ENCODE peak calls at places on chromosomes 11 and 22, in four cellular contexts. One of them, this sample, is unnamed.

GRCh38 chr11:102473543-102473942 is 21.0 kb upstream of the TMEM123 start:
- DNase-seq in IMR-90: no peak
- DNase-seq in H1: no peak
- DNase-seq in H9: no peak
- DNase-seq in this sample: no peak

GRCh38 chr22:40572976-40573375 is 63.5 kb downstream of the MRTFA start:
- DNase-seq in IMR-90: no peak
- DNase-seq in H1: no peak
- DNase-seq in H9: no peak
- DNase-seq in this sample: no peak

GRCh38 chr11:85619497-85619896 is 7.6 kb downstream of the DLG2 start:
- DNase-seq in IMR-90: no peak
- DNase-seq in H1: no peak
- DNase-seq in H9: no peak
- DNase-seq in this sample: no peak

GRCh38 chr11:120610101-120610500 is 98.6 kb downstream of the GRIK4 start:
- DNase-seq in IMR-90: no peak
- DNase-seq in H1: no peak
- DNase-seq in H9: no peak
- DNase-seq in this sample: no peak

GRCh38 chr11:133403900-133404299 is 128.4 kb downstream of the OPCML start:
- DNase-seq in IMR-90: no peak
- DNase-seq in H1: peak; percentile 60
- DNase-seq in H9: peak; percentile 48
- DNase-seq in this sample: peak; percentile 62

GRCh38 chr22:37053310-37054077 is 2.0 kb downstream of the KCTD17 start:
- DNase-seq in IMR-90: no peak
- DNase-seq in H1: no peak
- DNase-seq in H9: no peak
- DNase-seq in this sample: no peak

GRCh38 chr22:41995211-41995610 is 3.4 kb upstream of the WBP2NL start:
- DNase-seq in IMR-90: no peak
- DNase-seq in H1: no peak
- DNase-seq in H9: no peak
- DNase-seq in this sample: no peak

GRCh38 chr11:133533205-133533604 is 904 bp upstream of the OPCML start:
- DNase-seq in IMR-90: no peak
- DNase-seq in H1: no peak
- DNase-seq in H9: no peak
- DNase-seq in this sample: no peak

GRCh38 chr11:33772300-33772699 is 2.0 kb downstream of the FBXO3 start:
- DNase-seq in IMR-90: peak; percentile 23
- DNase-seq in H1: no peak
- DNase-seq in H9: no peak
- DNase-seq in this sample: peak; percentile 10

GRCh38 chr11:75389276-75389605 is 10.1 kb upstream of the RPS3 start:
- DNase-seq in IMR-90: peak; percentile 53
- DNase-seq in H1: no peak
- DNase-seq in H9: no peak
- DNase-seq in this sample: no peak

GRCh38 chr11:117970400-117971024 is 15.7 kb upstream of the IL10RA start:
- DNase-seq in IMR-90: no peak
- DNase-seq in H1: no peak
- DNase-seq in H9: no peak
- DNase-seq in this sample: no peak
- H3K27ac ChIP-seq in IMR-90: no peak overlapping the region
- H3K27ac ChIP-seq in H1: no peak overlapping the region
- H3K27ac ChIP-seq in H9: no peak overlapping the region
- H3K27ac ChIP-seq in this sample: no peak overlapping the region

DNA sequence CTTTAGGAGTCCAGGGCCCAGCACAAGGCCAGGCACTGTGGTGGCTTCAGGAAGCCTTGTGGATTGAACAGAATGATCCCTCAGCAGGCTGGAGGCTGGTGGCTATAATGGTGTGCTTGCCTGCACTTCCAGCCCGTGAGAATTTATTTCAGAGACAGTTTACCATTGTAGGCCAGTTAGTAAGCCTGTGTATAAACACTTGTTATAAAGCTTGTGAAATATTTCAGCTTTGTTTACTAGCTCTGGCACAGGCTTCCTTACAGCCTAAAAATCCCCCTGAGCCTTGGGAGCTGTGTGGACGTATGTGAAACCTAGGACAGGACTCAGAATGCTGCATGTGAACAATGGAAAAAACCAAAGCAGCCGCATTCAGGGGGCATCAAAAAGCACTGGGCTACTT is 26.6 kb upstream of the ACER3 start:
- DNase-seq in IMR-90: peak; percentile 63
- DNase-seq in H1: no peak
- DNase-seq in H9: no peak
- DNase-seq in this sample: no peak
- H3K56ac ChIP-seq in IMR-90: no peak overlapping the region
- H3K56ac ChIP-seq in H1: no peak overlapping the region
- H3K56ac ChIP-seq in H9: no peak overlapping the region
- H3K56ac ChIP-seq in this sample: no peak overlapping the region

DNA sequence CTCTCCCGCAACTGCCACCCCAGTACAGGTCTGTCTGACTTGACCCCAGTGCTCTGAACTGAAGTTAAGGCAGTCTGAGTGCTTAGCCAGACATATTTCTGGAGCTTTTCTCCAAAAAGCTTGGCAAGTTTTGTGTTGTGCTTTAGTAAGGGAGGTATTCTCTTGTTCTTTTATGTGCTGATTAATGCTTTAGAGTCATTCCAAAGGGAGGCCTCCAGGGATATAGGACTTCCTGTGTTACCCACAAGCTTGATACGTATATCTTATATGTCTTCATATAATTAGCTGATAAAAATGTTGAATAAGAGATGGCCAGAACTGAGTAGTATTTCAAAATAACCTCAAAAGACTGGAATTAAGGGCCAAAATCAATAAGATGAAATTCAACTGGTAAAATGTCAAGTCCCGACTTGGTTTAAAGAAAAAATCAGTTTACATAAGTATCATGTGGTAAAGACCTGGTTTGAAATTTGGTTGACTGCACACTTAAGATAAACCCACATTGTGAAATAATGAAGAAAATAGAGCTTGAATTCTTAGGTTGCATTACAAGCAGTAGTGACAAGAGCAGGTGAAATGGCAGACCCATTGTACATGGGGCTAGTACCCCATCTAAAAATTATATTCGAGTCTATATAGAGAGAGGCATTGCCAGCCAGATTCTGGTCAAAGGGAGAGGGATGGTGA is 226.9 kb downstream of the SNX19 start:
- DNase-seq in IMR-90: no peak
- DNase-seq in H1: no peak
- DNase-seq in H9: no peak
- DNase-seq in this sample: no peak
- H4K5ac ChIP-seq in IMR-90: no peak overlapping the region
- H4K5ac ChIP-seq in H1: no peak overlapping the region
- H4K5ac ChIP-seq in H9: no peak overlapping the region
- H4K5ac ChIP-seq in this sample: no peak overlapping the region

DNA sequence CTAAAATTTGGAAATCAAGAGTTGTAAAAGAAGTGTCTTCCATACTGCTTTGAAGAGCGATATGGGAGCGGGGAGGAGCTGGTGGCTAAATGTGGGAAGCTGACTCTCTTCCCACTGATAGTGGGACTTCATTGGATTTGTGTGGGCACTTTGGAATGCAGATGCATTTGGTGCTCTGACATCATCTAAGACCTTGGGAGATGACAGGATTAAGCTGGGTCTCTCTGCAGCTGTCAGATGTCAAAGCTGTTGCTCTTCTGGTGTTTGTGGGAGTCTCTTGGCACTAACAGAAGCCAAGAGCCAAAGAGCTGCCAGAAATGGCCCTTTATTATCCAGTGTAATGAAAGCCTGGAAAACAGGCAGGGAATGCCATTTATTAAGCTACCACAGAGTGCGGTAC is 20.5 kb downstream of the GRAMD1B start:
- DNase-seq in IMR-90: peak; percentile 91
- DNase-seq in H1: no peak
- DNase-seq in H9: no peak
- DNase-seq in this sample: no peak
- H3K27ac ChIP-seq in IMR-90: no peak overlapping the region
- H3K27ac ChIP-seq in H1: no peak overlapping the region
- H3K27ac ChIP-seq in H9: no peak overlapping the region
- H3K27ac ChIP-seq in this sample: no peak overlapping the region

GRCh38 chr11:100955318-100955717 is 174.3 kb downstream of the PGR start:
- DNase-seq in IMR-90: no peak
- DNase-seq in H1: no peak
- DNase-seq in H9: no peak
- DNase-seq in this sample: no peak

GRCh38 chr11:100957499-100957898 is 172.1 kb downstream of the PGR start:
- DNase-seq in IMR-90: no peak
- DNase-seq in H1: no peak
- DNase-seq in H9: no peak
- DNase-seq in this sample: no peak

GRCh38 chr11:100961633-100962032 is 168.0 kb downstream of the PGR start:
- DNase-seq in IMR-90: peak; percentile 11
- DNase-seq in H1: no peak
- DNase-seq in H9: no peak
- DNase-seq in this sample: no peak

DNA sequence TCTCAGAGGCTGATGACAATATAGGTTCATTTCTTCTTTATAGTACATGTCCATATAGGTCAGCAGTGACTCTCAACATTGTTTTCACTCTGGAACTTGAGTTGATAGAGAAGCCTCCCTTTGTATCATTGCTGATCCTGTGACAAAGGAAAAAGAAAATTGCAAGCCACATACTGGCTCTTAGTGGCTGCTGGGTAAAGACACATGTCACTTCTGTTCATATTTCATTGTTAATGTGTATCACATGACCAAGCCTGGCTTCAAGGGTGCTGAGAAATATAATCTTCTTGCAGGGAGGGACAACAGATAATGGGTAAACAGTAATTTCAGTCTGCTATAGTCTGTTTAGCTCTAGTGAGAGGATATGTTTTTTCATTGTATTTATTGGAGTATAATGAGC is 173.3 kb downstream of the PGR start:
- DNase-seq in IMR-90: no peak
- DNase-seq in H1: no peak
- DNase-seq in H9: no peak
- DNase-seq in this sample: no peak
- H3K56ac ChIP-seq in IMR-90: no peak overlapping the region
- H3K56ac ChIP-seq in H1: no peak overlapping the region
- H3K56ac ChIP-seq in H9: no peak overlapping the region
- H3K56ac ChIP-seq in this sample: no peak overlapping the region